ENCODE peak calls at places on chromosome 6, in four cellular contexts. S is GM12878, W is HCT116, Y is breast epithelium. L is an unnamed sample.

GRCh38 chr6:111187874-111188273 is 100.6 kb downstream of the SLC16A10 start:
- DNase-seq in W (no peak), S (no peak), Y (no peak), L (no peak)

GRCh38 chr6:159693894-159694545 is 979 bp upstream of the SOD2 start:
- DNase-seq in W (no peak), Y (no peak), S (no peak), L (no peak)

GRCh38 chr6:157650261-157650640 is 172.8 kb upstream of the SNX9 start:
- DNase-seq in Y (peak), W (no peak), S (no peak), L (no peak)

GRCh38 chr6:139829557-139829956 is 455.1 kb upstream of the CITED2 start:
- DNase-seq in W (no peak), S (no peak), Y (no peak), L (no peak)

GRCh38 chr6:136984578-136984977 is 60.2 kb downstream of the IL20RA start:
- DNase-seq in S (no peak), Y (no peak), W (no peak), L (no peak)

GRCh38 chr6:134911532-134911931 is 38.4 kb downstream of the ALDH8A1 start:
- DNase-seq in W (no peak), Y (no peak), S (no peak), L (no peak)

GRCh38 chr6:13284646-13285045 is 43.7 kb downstream of the TBC1D7 start:
- DNase-seq in S (no peak), W (no peak), Y (no peak), L (no peak)

GRCh38 chr6:37717836-37718251 is 20.2 kb upstream of the MDGA1 start:
- DNase-seq in Y (no peak), W (no peak), S (no peak), L (no peak)

GRCh38 chr6:41288025-41288777 is 1.7 kb upstream of the TREM1 start:
- DNase-seq in W (no peak), S (no peak), Y (no peak), L (no peak)

GRCh38 chr6:69084746-69085335 is 449.8 kb downstream of the ADGRB3 start:
- DNase-seq in W (no peak), Y (no peak), S (no peak), L (no peak)

GRCh38 chr6:87697581-87698552 is 4.2 kb downstream of the AKIRIN2 start:
- DNase-seq in S (no peak), W (no peak), Y (no peak), L (no peak)

GRCh38 chr6:99568103-99568933 is at the start of gene CCNC:
- DNase-seq in W (peak), Y (peak), S (peak), L (peak)
- TF ChIP-seq POLR2A in W (peak), Y (peak), S (peak), L (peak)

DNA sequence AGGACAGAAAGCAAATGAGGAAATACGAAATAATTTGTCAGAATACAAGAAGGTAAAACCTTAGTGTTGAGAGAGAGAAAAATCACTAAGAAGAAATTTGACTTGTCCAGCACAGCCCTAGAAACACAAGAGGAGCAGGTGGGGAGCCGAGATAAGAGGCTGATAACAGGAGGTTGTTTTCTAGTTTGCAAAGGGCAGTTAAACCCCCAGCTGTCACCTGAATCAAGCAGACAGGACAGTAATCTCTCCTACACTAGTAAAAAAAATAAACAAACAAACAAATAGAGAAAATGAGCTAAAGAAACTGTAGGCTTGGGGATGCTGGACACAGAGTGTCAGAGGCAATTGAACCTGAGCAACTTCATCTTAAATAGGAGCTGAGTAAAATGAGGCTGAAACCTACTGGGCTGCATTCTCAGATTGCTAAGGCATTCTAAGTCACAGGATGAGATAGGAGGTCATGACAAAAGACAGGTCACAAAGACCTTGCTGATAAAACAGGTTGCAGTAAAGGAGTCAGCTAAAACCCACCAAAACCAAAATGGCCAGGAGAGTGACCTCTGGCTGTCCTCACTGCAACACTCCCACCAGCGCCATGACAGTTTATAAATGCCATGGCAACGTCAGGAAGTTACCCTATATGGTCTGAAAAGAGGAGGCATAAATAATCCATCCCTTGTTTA is 40.4 kb downstream of the FAM184A start:
- DNase-seq in S (no peak), Y (no peak), W (no peak), L (no peak)
- TF ChIP-seq POLR2AphosphoS5 in S (no peak), Y (no peak), W (no peak), L (no peak)

GRCh38 chr6:52284460-52285173 is at the start of gene MCM3:
- DNase-seq in W (peak), Y (peak), S (peak), L (peak)
- TF ChIP-seq POLR2A in W (no peak), Y (no peak), S (peak), L (peak)

GRCh38 chr6:33772114-33772830 is 16.7 kb downstream of the LEMD2 start:
- DNase-seq in W (no peak), S (no peak), Y (no peak), L (no peak)
- TF ChIP-seq POLR2AphosphoS5 in W (no peak), S (no peak), Y (no peak), L (no peak)

DNA sequence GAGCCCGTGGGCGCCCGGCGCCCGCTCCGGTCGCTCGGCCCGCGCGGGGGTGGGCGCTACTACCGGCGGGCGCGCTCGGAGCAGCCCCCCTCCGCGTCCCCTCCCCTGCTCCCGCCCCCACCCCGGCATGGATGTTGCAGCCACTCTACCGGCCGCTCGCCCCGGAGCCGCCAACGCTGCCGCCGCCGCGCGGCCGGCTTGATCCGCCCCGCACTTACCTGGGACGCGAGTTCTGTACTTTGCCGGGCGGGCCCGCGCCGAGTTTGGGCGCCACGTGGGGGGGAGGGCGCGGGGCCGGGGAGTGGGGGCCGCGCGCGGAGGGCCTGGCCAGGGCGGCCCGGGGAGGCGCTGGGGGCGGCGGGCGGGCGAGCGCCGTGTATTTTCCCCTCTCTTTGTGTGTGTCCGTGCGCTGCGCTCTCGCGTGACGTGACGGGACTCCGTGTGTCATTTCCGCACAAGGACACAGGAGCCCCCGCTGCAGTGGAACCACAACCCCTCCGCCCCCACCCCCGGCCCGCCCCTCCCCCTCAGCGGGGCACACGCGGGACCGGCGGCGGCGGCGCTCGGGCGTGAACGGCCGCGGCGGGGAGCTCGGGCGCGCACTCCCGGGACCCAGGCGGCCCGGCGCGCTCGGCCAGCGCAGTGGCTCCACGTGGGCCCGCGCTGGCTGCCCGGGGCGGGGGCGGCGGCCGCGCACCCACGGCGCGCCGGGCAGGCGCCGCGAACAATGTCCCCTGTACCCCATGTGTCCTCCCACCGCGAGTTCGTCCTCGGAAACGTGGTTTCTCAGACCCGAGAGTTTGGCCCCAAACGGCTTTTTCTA is at the start of gene BEND3:
- DNase-seq in S (no peak), W (no peak), Y (no peak), L (no peak)
- TF ChIP-seq POLR2A in S (peak), W (no peak), Y (no peak), L (peak)

GRCh38 chr6:6825986-6826901 is 237.7 kb downstream of the LY86 start:
- DNase-seq in Y (no peak), S (peak), W (no peak), L (peak)
- TF ChIP-seq POLR2AphosphoS5 in Y (peak), S (no peak), W (peak), L (no peak)

DNA sequence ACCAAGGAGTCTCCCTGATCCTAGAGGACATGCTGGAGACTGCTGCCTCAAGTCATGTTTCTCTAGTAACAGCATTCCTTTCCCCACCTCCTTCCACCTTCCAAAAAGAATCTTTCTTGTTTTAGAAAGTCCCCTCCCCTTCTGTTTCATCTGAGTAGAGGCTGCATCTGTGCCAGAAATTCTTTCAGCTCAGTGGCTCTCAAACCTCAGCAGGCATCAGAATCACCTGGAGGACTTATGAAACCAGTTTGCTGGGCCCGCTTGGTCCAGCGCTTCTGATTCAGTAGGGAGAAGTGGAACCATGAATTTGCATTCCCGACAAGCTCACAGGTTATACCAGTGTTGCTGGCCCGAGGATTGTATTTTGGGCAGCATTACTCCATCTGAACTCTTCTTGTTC is 55.1 kb downstream of the TMEM200A start:
- DNase-seq in Y (no peak), S (no peak), W (no peak), L (no peak)
- TF ChIP-seq POLR2A in Y (no peak), S (no peak), W (no peak), L (no peak)